ENCODE peak calls at places on chromosomes 6 and 20, in eight cellular contexts. P is H9; Y is putamen; L is bronchial epithelial cell; D is A549; J is stimulated activated CD4-positive, alpha-beta T cell treated with anti-CD3 and anti-CD28 coated beads, Interleukin-2, amount 100 ng/mL, for 24 hours; Z is hippocampal formation; E is cerebellar cortex. K is an unnamed sample.

GRCh38 chr6:166771701-166772100 is 144.7 kb upstream of the RPS6KA2 start:
- DNase-seq in J (no peak), L (no peak), D (no peak), Y (no peak), Z (no peak), E (no peak), P (no peak), K (no peak)

GRCh38 chr6:131060311-131060710 is 2.7 kb downstream of the EPB41L2 start:
- DNase-seq in P (no peak), L (no peak), Z (no peak), E (peak; percentile 10), J (no peak), D (no peak), Y (no peak), K (no peak)

GRCh38 chr6:31498748-31499147 is 803 bp downstream of the MICB start:
- DNase-seq in Y (no peak), D (no peak), E (peak; percentile 34), P (no peak), Z (no peak), J (no peak), L (no peak), K (no peak)

GRCh38 chr6:70221025-70221714 is 81.7 kb downstream of the COL9A1 start:
- DNase-seq in Z (peak; percentile 44), P (no peak), D (peak; percentile 12), Y (peak; percentile 17), J (no peak), L (peak; percentile 38), E (peak; percentile 46), K (no peak)

GRCh38 chr20:37071481-37071911 is 24.3 kb downstream of the RBL1 start:
- DNase-seq in L (peak; percentile 89), J (peak; percentile 28), Y (no peak), E (no peak), D (no peak), P (no peak), Z (no peak), K (no peak)

GRCh38 chr6:134961366-134961765 is 11.5 kb upstream of the ALDH8A1 start:
- DNase-seq in P (no peak), J (no peak), D (no peak), L (no peak), Y (no peak), Z (no peak), E (no peak), K (no peak)

GRCh38 chr6:106254636-106255035 is 70.9 kb downstream of the ATG5 start:
- DNase-seq in Z (no peak), D (no peak), L (peak; percentile 52), E (no peak), P (no peak), J (no peak), Y (no peak), K (no peak)

GRCh38 chr6:38273325-38273724 is 366.4 kb downstream of the BTBD9 start:
- DNase-seq in E (no peak), L (no peak), J (no peak), Y (no peak), D (no peak), P (no peak), Z (no peak), K (no peak)

GRCh38 chr20:2713285-2713684 is 20.7 kb downstream of the EBF4 start:
- DNase-seq in Z (no peak), Y (no peak), L (peak; percentile 21), J (no peak), D (peak; percentile 43), P (no peak), E (peak; percentile 4), K (no peak)

GRCh38 chr6:147131728-147132127 is 72.5 kb upstream of the STXBP5 start:
- DNase-seq in E (peak; percentile 39), Y (peak; percentile 31), D (peak; percentile 8), Z (no peak), P (no peak), L (no peak), J (no peak), K (no peak)

GRCh38 chr6:142279350-142280180 is 22.2 kb upstream of the ADGRG6 start:
- DNase-seq in E (no peak), Z (no peak), D (no peak), L (peak; percentile 57), Y (no peak), P (no peak), J (no peak), K (no peak)

GRCh38 chr6:134828641-134829040 is 121.3 kb downstream of the ALDH8A1 start:
- DNase-seq in P (no peak), D (no peak), E (no peak), L (no peak), Z (no peak), Y (no peak), J (no peak), K (no peak)

GRCh38 chr6:36247691-36248090 is 22.2 kb upstream of the PNPLA1 start:
- DNase-seq in J (no peak), Y (no peak), P (no peak), Z (no peak), L (peak; percentile 46), E (no peak), D (no peak), K (no peak)

GRCh38 chr6:51765230-51765629 is 322.2 kb downstream of the PKHD1 start:
- DNase-seq in P (no peak), L (no peak), Z (no peak), Y (no peak), D (no peak), E (no peak), J (no peak), K (no peak)

GRCh38 chr6:1634081-1634480 is 24.4 kb downstream of the FOXC1 start:
- DNase-seq in E (no peak), L (no peak), D (no peak), J (no peak), P (no peak), Z (no peak), Y (no peak), K (no peak)

K was measured in HCT116.